ENCODE peak calls at places on chromosomes 4 and X, in seven cellular contexts. One of them, this sample, is unnamed.

GRCh38 chrX:11100281-11101035 is 10.7 kb upstream of the HCCS start:
- DNase-seq in NCI-H146: peak
- DNase-seq in hippocampal formation: peak
- DNase-seq in glutamatergic neuron: peak
- DNase-seq in ELR: peak
- DNase-seq in IMR-90: peak
- DNase-seq in SW480: no peak
- DNase-seq in this sample: peak

GRCh38 chrX:125710403-125711062 is 390.9 kb downstream of the TEX13C start:
- DNase-seq in glutamatergic neuron: no peak
- DNase-seq in ELR: no peak
- DNase-seq in IMR-90: no peak
- DNase-seq in hippocampal formation: no peak
- DNase-seq in NCI-H146: no peak
- DNase-seq in SW480: no peak
- DNase-seq in this sample: no peak

GRCh38 chr4:37480509-37480908 is 205.7 kb downstream of the RELL1 start:
- DNase-seq in glutamatergic neuron: no peak
- DNase-seq in SW480: no peak
- DNase-seq in ELR: no peak
- DNase-seq in NCI-H146: no peak
- DNase-seq in hippocampal formation: no peak
- DNase-seq in IMR-90: no peak
- DNase-seq in this sample: no peak

GRCh38 chrX:149010026-149010898 is 494.8 kb downstream of the IDS start:
- DNase-seq in NCI-H146: peak
- DNase-seq in glutamatergic neuron: no peak
- DNase-seq in SW480: no peak
- DNase-seq in ELR: no peak
- DNase-seq in hippocampal formation: no peak
- DNase-seq in IMR-90: no peak
- DNase-seq in this sample: no peak

GRCh38 chr4:8863759-8864682 is 7.6 kb downstream of the HMX1 start:
- DNase-seq in SW480: no peak
- DNase-seq in NCI-H146: no peak
- DNase-seq in hippocampal formation: no peak
- DNase-seq in ELR: no peak
- DNase-seq in IMR-90: no peak
- DNase-seq in glutamatergic neuron: no peak
- DNase-seq in this sample: no peak

GRCh38 chrX:39063037-39063436 is 261.8 kb downstream of the MID1IP1 start:
- DNase-seq in IMR-90: no peak
- DNase-seq in ELR: no peak
- DNase-seq in hippocampal formation: no peak
- DNase-seq in SW480: no peak
- DNase-seq in NCI-H146: no peak
- DNase-seq in glutamatergic neuron: no peak
- DNase-seq in this sample: no peak

GRCh38 chrX:104370089-104370488 is 115.4 kb upstream of the ESX1 start:
- DNase-seq in IMR-90: no peak
- DNase-seq in glutamatergic neuron: no peak
- DNase-seq in hippocampal formation: no peak
- DNase-seq in NCI-H146: no peak
- DNase-seq in ELR: peak
- DNase-seq in SW480: peak
- DNase-seq in this sample: peak

GRCh38 chr4:145554691-145555090 is 64.5 kb upstream of the MMAA start:
- DNase-seq in hippocampal formation: no peak
- DNase-seq in IMR-90: no peak
- DNase-seq in glutamatergic neuron: no peak
- DNase-seq in SW480: no peak
- DNase-seq in NCI-H146: no peak
- DNase-seq in ELR: no peak
- DNase-seq in this sample: no peak

GRCh38 chr4:38464328-38464727 is 199.7 kb upstream of the KLF3 start:
- DNase-seq in IMR-90: no peak
- DNase-seq in ELR: no peak
- DNase-seq in SW480: no peak
- DNase-seq in hippocampal formation: no peak
- DNase-seq in glutamatergic neuron: no peak
- DNase-seq in NCI-H146: no peak
- DNase-seq in this sample: no peak

GRCh38 chr4:118993329-118993728 is 104.7 kb downstream of the SYNPO2 start:
- DNase-seq in IMR-90: no peak
- DNase-seq in ELR: no peak
- DNase-seq in hippocampal formation: no peak
- DNase-seq in SW480: no peak
- DNase-seq in NCI-H146: no peak
- DNase-seq in glutamatergic neuron: no peak
- DNase-seq in this sample: no peak

GRCh38 chr4:174056959-174057358 is 226.5 kb downstream of the FBXO8 start:
- DNase-seq in NCI-H146: no peak
- DNase-seq in ELR: no peak
- DNase-seq in glutamatergic neuron: no peak
- DNase-seq in IMR-90: no peak
- DNase-seq in hippocampal formation: no peak
- DNase-seq in SW480: no peak
- DNase-seq in this sample: no peak

GRCh38 chr4:58871509-58871908 is 1761.3 kb upstream of the IGFBP7 start:
- DNase-seq in glutamatergic neuron: no peak
- DNase-seq in SW480: no peak
- DNase-seq in ELR: no peak
- DNase-seq in NCI-H146: no peak
- DNase-seq in hippocampal formation: no peak
- DNase-seq in IMR-90: no peak
- DNase-seq in this sample: no peak

GRCh38 chr4:960140-960735 is 13.1 kb downstream of the DGKQ start:
- DNase-seq in SW480: no peak
- DNase-seq in IMR-90: no peak
- DNase-seq in ELR: no peak
- DNase-seq in hippocampal formation: no peak
- DNase-seq in NCI-H146: no peak
- DNase-seq in glutamatergic neuron: no peak
- DNase-seq in this sample: no peak

GRCh38 chrX:3026074-3026588 is 15.1 kb upstream of the ARSF start:
- DNase-seq in SW480: no peak
- DNase-seq in ELR: no peak
- DNase-seq in NCI-H146: no peak
- DNase-seq in glutamatergic neuron: no peak
- DNase-seq in IMR-90: no peak
- DNase-seq in hippocampal formation: no peak
- DNase-seq in this sample: no peak

GRCh38 chrX:153649178-153649914 is 2.3 kb downstream of the DUSP9 start:
- DNase-seq in glutamatergic neuron: peak
- DNase-seq in SW480: peak
- DNase-seq in hippocampal formation: no peak
- DNase-seq in IMR-90: no peak
- DNase-seq in ELR: peak
- DNase-seq in NCI-H146: peak
- DNase-seq in this sample: no peak

GRCh38 chr4:100696531-100696930 is 178.7 kb upstream of the EMCN start:
- DNase-seq in NCI-H146: no peak
- DNase-seq in IMR-90: no peak
- DNase-seq in ELR: no peak
- DNase-seq in glutamatergic neuron: no peak
- DNase-seq in hippocampal formation: no peak
- DNase-seq in SW480: no peak
- DNase-seq in this sample: no peak

GRCh38 chrX:20372533-20372932 is 105.8 kb upstream of the RPS6KA3 start:
- DNase-seq in IMR-90: no peak
- DNase-seq in NCI-H146: no peak
- DNase-seq in hippocampal formation: no peak
- DNase-seq in ELR: peak
- DNase-seq in glutamatergic neuron: no peak
- DNase-seq in SW480: peak
- DNase-seq in this sample: no peak

GRCh38 chrX:150508461-150509367 is 59.7 kb upstream of the MTM1 start:
- DNase-seq in SW480: no peak
- DNase-seq in ELR: no peak
- DNase-seq in hippocampal formation: peak
- DNase-seq in glutamatergic neuron: no peak
- DNase-seq in IMR-90: peak
- DNase-seq in NCI-H146: no peak
- DNase-seq in this sample: no peak

GRCh38 chr4:186345184-186345583 is 79.2 kb downstream of the F11 start:
- DNase-seq in NCI-H146: no peak
- DNase-seq in hippocampal formation: no peak
- DNase-seq in IMR-90: no peak
- DNase-seq in SW480: no peak
- DNase-seq in glutamatergic neuron: no peak
- DNase-seq in ELR: no peak
- DNase-seq in this sample: no peak

GRCh38 chrX:57364145-57364544 is 77.6 kb downstream of the FAAH2 start:
- DNase-seq in SW480: no peak
- DNase-seq in ELR: no peak
- DNase-seq in NCI-H146: no peak
- DNase-seq in hippocampal formation: no peak
- DNase-seq in glutamatergic neuron: no peak
- DNase-seq in IMR-90: no peak
- DNase-seq in this sample: no peak

GRCh38 chr4:83516042-83516772 is 19.7 kb upstream of the GPAT3 start:
- DNase-seq in ELR: peak
- DNase-seq in SW480: no peak
- DNase-seq in hippocampal formation: no peak
- DNase-seq in NCI-H146: no peak
- DNase-seq in IMR-90: peak
- DNase-seq in glutamatergic neuron: no peak
- DNase-seq in this sample: peak

GRCh38 chr4:104344342-104344980 is 150.2 kb downstream of the CXXC4 start:
- DNase-seq in IMR-90: no peak
- DNase-seq in hippocampal formation: no peak
- DNase-seq in ELR: no peak
- DNase-seq in SW480: no peak
- DNase-seq in glutamatergic neuron: no peak
- DNase-seq in NCI-H146: no peak
- DNase-seq in this sample: no peak

GRCh38 chr4:185017964-185018772 is at the start of gene HELT:
- DNase-seq in hippocampal formation: no peak
- DNase-seq in NCI-H146: no peak
- DNase-seq in glutamatergic neuron: peak
- DNase-seq in ELR: no peak
- DNase-seq in SW480: peak
- DNase-seq in IMR-90: no peak
- DNase-seq in this sample: no peak

GRCh38 chr4:103996059-103996458 is 276.3 kb upstream of the TACR3 start:
- DNase-seq in ELR: peak
- DNase-seq in IMR-90: no peak
- DNase-seq in SW480: peak
- DNase-seq in hippocampal formation: peak
- DNase-seq in glutamatergic neuron: no peak
- DNase-seq in NCI-H146: no peak
- DNase-seq in this sample: peak

GRCh38 chr4:38013461-38014366 is 53.5 kb downstream of the PTTG2 start:
- DNase-seq in hippocampal formation: no peak
- DNase-seq in ELR: peak
- DNase-seq in IMR-90: peak
- DNase-seq in NCI-H146: peak
- DNase-seq in glutamatergic neuron: no peak
- DNase-seq in SW480: no peak
- DNase-seq in this sample: no peak

GRCh38 chrX:1062351-1062750 is 150.1 kb downstream of the CRLF2 start:
- DNase-seq in NCI-H146: no peak
- DNase-seq in SW480: no peak
- DNase-seq in glutamatergic neuron: no peak
- DNase-seq in IMR-90: no peak
- DNase-seq in hippocampal formation: no peak
- DNase-seq in ELR: no peak
- DNase-seq in this sample: no peak

This sample was measured in RPMI7951.